ENCODE peak calls at places on chromosomes 7 and 10, in nine cellular contexts. G is A549, R is hepatocyte, Q is suprapubic skin, M is gastrocnemius medialis, Z is uterus, F is transverse colon, K is Peyer's patch, C is H9. L is an unnamed sample. For H3K9me3, the result is how much of the 10 kb centered on the place peaks cover.

GRCh38 chr10:93199221-93199681 is 125.6 kb downstream of the CYP26A1 start:
- DNase-seq in F (peak), Q (no peak), K (peak), C (no peak), G (peak), Z (peak), R (peak), M (peak), L (peak)

GRCh38 chr7:67525588-67525987 is 529.0 kb downstream of the TYW1 start:
- DNase-seq in R (no peak), C (peak), G (no peak), M (no peak), F (no peak), K (no peak), Q (no peak), Z (no peak), L (no peak)

GRCh38 chr7:113179313-113179712 is 61.0 kb upstream of the SMIM30 start:
- DNase-seq in G (no peak), Z (no peak), M (no peak), C (no peak), R (peak), Q (no peak), F (peak), K (no peak), L (no peak)

GRCh38 chr10:80786322-80786721 is 248.6 kb downstream of the SH2D4B start:
- DNase-seq in C (no peak), M (no peak), Q (no peak), G (no peak), Z (no peak), F (no peak), R (no peak), K (no peak), L (no peak)

GRCh38 chr10:118745056-118745455 is 9.7 kb downstream of the CACUL1 start:
- DNase-seq in R (no peak), M (no peak), Q (no peak), K (no peak), F (no peak), G (no peak), Z (no peak), C (no peak), L (no peak)

GRCh38 chr10:34696423-34696822 is 118.7 kb downstream of the PARD3 start:
- DNase-seq in Z (no peak), C (no peak), K (no peak), R (no peak), G (peak), M (no peak), Q (no peak), F (no peak), L (no peak)

GRCh38 chr7:98372993-98373392 is 27.9 kb downstream of the BAIAP2L1 start:
- DNase-seq in Q (no peak), Z (no peak), F (no peak), C (no peak), R (no peak), M (no peak), K (no peak), G (no peak), L (no peak)

GRCh38 chr7:18778594-18778993 is 283.0 kb downstream of the HDAC9 start:
- DNase-seq in Z (no peak), G (no peak), Q (no peak), R (no peak), M (no peak), F (no peak), C (no peak), K (no peak), L (no peak)

GRCh38 chr7:113460067-113460466 is 341.7 kb upstream of the SMIM30 start:
- DNase-seq in K (no peak), F (no peak), G (no peak), Z (no peak), M (no peak), R (no peak), Q (no peak), C (no peak), L (no peak)

GRCh38 chr10:74310652-74311257 is 159.7 kb downstream of the ADK start:
- DNase-seq in F (no peak), K (no peak), Z (no peak), G (no peak), M (no peak), C (no peak), Q (no peak), R (no peak), L (no peak)

GRCh38 chr7:29494350-29494749 is 69.3 kb upstream of the PRR15 start:
- DNase-seq in F (no peak), R (no peak), Q (no peak), Z (no peak), K (no peak), C (no peak), M (no peak), G (peak), L (no peak)

GRCh38 chr10:85919358-85920022 is 447.1 kb downstream of the GRID1 start:
- DNase-seq in M (no peak), F (no peak), R (no peak), C (no peak), Z (peak), K (no peak), G (no peak), Q (no peak), L (no peak)

GRCh38 chr7:12436896-12437535 is 33.4 kb upstream of the VWDE start:
- DNase-seq in Q (no peak), K (no peak), F (no peak), M (no peak), C (peak), R (peak), Z (no peak), G (peak), L (no peak)

GRCh38 chr7:39672176-39672575 is 48.8 kb downstream of the RALA start:
- DNase-seq in R (no peak), C (no peak), K (no peak), F (no peak), G (no peak), M (no peak), Q (no peak), Z (no peak), L (no peak)

GRCh38 chr10:91103384-91104184 is 116.9 kb upstream of the PCGF5 start:
- DNase-seq in Q (no peak), M (no peak), K (no peak), R (no peak), G (no peak), Z (no peak), C (no peak), F (no peak), L (no peak)

GRCh38 chr10:89853796-89854195 is 152.4 kb downstream of the KIF20B start:
- DNase-seq in F (no peak), Q (no peak), C (peak), G (no peak), Z (no peak), K (no peak), R (no peak), M (no peak), L (no peak)

GRCh38 chr10:48605786-48606529 is 1.1 kb upstream of the ARHGAP22 start:
- DNase-seq in Q (no peak), Z (no peak), G (no peak), R (no peak), K (no peak), M (no peak), F (no peak), C (no peak), L (peak)

GRCh38 chr10:71285180-71285545 is 33.9 kb upstream of the SLC29A3 start:
- DNase-seq in K (peak), G (peak), F (peak), R (peak), Z (peak), M (no peak), C (peak), Q (no peak), L (no peak)

GRCh38 chr10:110568055-110568735 is 700 bp downstream of the SMC3 start:
- DNase-seq in C (peak), Z (no peak), F (peak), K (no peak), R (peak), Q (peak), G (peak), M (peak), L (no peak)

DNA sequence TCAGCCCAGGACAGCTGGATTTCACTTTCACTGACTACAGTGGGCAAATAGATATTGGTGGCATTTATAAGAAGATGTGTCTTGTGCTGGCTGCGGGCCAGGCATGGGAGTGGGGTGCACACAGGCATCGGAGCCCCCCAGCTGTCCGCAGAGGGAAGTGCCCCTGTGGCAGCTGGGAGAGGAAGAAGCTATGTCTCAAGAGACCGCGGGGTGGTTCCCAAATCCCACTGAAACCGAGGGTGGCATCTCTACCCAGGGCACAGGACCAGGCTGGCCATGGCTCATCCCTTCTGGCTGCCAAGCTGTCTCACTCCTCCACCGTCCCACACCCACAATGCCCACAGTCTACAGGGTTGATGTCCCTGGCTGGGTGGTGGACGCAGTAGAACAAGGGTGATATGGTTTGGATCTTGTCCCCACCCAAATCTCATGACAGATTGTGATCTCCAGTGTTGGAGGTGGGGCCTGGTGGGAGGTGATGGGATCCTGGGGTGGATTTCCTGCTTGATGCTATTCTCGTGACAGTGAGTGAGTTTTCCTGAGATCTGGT is 94.8 kb downstream of the TCERG1L start:
- DNase-seq in C (no peak), Z (no peak), Q (peak), G (no peak), K (peak), M (no peak), F (no peak), R (no peak), L (no peak)
- H3K9me3 ChIP-seq in C (under half), Z (under half), Q (under half), G (under half), K (under half), M (under half), F (under half), R (under half), L (under half)

GRCh38 chr7:131110294-131111080 is 217.2 kb upstream of the MKLN1 start:
- DNase-seq in C (peak), R (no peak), K (no peak), Z (peak), G (peak), M (no peak), F (peak), Q (no peak), L (peak)
- H3K27ac ChIP-seq in C (peak), R (peak), K (peak), Z (peak), G (peak), M (peak), F (peak), Q (peak), L (peak)

DNA sequence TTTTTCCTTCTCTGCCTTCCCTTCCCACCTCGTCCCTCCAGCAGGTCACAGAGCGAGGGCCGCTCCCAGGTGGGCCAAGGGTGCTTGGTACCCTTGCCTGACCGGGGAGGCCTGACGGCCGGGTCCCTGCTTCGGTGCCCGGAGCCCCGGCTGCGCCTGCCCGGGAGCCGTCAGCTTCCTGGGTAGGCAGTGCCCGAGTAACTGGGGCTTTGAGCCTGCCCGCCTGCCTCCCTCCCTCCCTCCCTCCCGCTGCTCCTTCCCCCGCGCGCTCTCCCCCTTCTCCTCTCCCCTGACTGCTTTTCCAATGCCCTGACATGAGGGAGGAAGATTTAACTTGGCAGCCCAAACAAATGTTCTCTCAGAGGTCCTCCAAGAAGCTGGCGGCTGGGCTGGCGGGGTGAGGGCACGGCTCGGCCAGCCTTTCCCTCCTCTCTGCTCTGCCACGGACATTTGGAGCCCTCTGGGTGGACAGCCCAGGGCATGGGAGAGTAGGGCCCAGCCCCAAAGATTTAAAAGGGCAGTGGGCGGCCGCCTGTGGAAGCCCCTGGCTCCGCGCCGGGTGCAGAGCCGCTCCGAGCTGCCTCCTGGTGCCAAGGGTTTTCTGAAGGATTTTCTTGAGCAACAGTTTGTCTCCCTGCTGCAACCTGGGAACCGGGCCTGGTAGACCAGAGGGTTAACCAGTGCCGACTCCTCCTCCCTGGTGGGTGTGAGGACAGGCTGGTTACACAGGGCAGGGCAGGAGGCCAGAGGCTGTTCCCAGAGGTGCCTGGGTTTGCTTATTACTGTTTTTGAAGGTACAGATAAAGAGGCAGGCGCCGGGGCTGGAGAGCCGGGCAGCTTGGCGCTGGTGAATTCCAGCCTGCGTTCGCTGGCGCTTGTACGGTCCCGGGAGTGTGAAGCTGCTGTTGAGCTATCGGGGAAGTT is 2.1 kb downstream of the ZMIZ1 start:
- DNase-seq in K (peak), F (peak), M (peak), Z (peak), C (peak), Q (peak), R (peak), G (peak), L (peak)
- TF ChIP-seq CTCF in K (no peak), F (no peak), M (no peak), Z (no peak), C (no peak), Q (no peak), R (no peak), G (no peak), L (no peak)

GRCh38 chr7:128008141-128008540 is 23.1 kb downstream of the LRRC4 start:
- DNase-seq in G (no peak), K (no peak), M (no peak), F (no peak), C (no peak), Z (no peak), R (no peak), Q (no peak), L (no peak)
- H3K9me3 ChIP-seq in G (under half), K (under half), M (under half), F (under half), C (under half), Z (under half), R (under half), Q (under half), L (under half)

GRCh38 chr10:693506-693905 is 4.0 kb upstream of the DIP2C start:
- DNase-seq in M (no peak), F (no peak), K (no peak), G (peak), Q (no peak), R (peak), Z (no peak), C (no peak), L (no peak)
- H3K27ac ChIP-seq in M (no peak), F (no peak), K (no peak), G (no peak), Q (no peak), R (peak), Z (no peak), C (no peak), L (no peak)

DNA sequence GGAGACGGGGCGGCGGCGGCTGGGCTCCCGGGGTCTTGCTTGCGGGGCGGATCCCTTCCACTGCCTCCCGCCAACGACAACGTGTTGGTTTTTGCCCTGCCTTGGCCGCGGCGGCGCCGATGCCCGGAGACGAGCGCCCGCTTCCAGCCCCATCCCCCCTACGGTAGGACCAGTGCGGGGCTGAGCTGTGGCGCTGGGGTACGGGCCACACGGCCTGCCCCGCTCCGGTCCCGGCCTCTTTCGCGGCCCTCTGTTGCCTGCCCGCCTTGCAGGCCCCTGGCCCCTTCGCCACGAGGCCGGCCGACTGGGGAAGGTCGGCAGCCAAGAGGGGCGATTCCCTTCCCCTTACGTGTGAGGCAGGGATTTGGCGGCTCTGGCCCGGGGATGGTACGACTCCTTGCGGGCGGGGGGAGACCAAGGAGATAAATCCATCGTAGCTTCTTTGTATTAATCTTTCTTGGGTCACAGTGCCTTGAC is 488 bp downstream of the EIF4H start:
- DNase-seq in R (peak), F (peak), C (peak), G (peak), M (peak), K (peak), Z (peak), Q (peak), L (no peak)
- TF ChIP-seq CTCF in R (no peak), F (peak), C (no peak), G (no peak), M (no peak), K (no peak), Z (no peak), Q (no peak), L (no peak)

DNA sequence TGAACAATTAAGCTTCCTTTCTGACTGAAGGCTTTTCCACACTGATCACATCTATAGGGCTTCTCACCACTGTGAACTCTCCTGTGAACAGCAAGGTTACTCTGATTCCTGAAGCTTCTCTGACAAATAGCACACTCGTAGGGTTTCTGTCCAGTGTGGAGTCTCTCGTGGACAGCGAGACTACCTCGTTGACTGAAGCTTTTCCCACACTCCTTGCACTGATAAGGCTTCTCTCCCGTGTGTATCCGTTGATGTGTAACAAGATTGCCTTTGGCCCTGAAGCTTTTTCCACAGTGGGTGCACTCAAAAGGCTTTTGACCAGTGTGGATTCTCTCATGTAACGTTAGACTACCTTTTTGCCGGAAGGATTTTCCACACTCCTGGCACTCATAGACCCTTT is 4.4 kb downstream of the ZNF32 start:
- DNase-seq in F (no peak), K (no peak), G (peak), Z (no peak), Q (no peak), R (no peak), M (no peak), C (no peak), L (no peak)
- H3K9me3 ChIP-seq in F (under half), K (under half), G (half or more), Z (under half), Q (under half), R (half or more), M (under half), C (under half), L (under half)

DNA sequence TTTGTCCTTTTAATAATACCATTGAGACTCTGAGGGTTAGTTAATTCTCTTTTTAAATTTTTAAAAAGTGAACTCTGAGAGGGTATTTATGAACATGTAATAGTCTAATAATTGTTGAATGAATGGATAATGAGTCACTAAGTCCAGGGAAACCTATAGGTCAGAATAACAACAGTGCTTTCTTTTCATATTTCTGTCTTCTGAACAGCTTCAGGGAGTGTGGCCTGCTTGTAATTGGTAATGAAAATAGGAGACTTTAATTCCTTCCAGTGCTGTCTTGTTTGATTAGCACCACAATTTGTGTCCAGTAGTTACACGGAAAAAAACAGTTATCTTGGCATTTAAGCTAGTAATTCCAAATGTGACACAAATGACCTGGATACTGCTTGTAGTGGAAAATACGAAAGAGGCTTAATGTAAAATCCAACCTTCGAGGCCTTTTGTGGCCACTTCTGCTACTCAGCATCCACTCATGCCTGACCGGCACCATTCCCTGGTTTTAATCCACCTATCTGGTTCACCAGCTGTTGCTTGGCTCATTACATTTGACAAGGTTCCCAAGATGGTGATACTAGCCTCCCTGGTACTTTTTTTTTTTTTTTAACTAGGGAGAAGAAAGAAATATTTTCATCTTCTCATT is 149.3 kb upstream of the IMMP2L start:
- DNase-seq in G (no peak), F (no peak), C (no peak), R (no peak), K (no peak), Q (no peak), Z (no peak), M (no peak), L (no peak)
- H3K27ac ChIP-seq in G (no peak), F (no peak), C (no peak), R (no peak), K (no peak), Q (no peak), Z (no peak), M (no peak), L (no peak)

DNA sequence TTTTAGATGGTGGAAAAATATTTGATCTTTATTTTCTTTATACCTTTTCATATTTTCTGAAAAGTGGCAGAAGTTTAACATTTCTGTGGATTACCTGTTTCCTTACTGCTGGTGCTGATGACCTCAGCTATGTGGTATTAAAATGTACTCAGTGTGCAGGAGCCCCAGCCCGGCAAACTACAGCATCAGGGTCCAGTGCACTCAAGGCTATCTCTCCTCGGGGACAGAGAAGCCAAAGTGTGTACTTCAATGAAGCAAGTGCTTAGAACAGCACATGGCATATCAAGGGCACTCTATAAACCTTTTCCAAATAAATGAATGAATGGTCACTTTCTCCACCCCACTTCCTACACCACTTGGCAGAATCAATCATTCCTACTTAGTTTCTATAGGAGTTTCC is 111.8 kb downstream of the HIP1 start:
- DNase-seq in R (no peak), G (no peak), Z (no peak), M (no peak), C (no peak), K (no peak), F (no peak), Q (no peak), L (no peak)
- TF ChIP-seq CTCF in R (no peak), G (no peak), Z (no peak), M (no peak), C (no peak), K (no peak), F (no peak), Q (no peak), L (no peak)

GRCh38 chr10:133516072-133516471 is 11.1 kb upstream of the CYP2E1 start:
- DNase-seq in F (no peak), C (no peak), Q (no peak), G (no peak), K (no peak), M (no peak), Z (no peak), R (no peak), L (no peak)
- H3K9me3 ChIP-seq in F (under half), C (half or more), Q (under half), G (under half), K (under half), M (under half), Z (under half), R (under half), L (under half)